ENCODE peak calls at places on chromosome 12, in nine cellular contexts. B is IMR-90, D is hypothalamus, R is heart left ventricle, C is substantia nigra, I is Right ventricle myocardium superior, U is NCI-H1092 treated with DMSO at 0.1 percent for 48 hours, M is SW 1271, K is lower leg skin. V is an unnamed sample.

GRCh38 chr12:50625029-50625875 is 120.5 kb downstream of the DIP2B start:
- DNase-seq in R (no peak), B (no peak), I (no peak), C (no peak), K (no peak), D (no peak), U (no peak), M (no peak), V (no peak)

GRCh38 chr12:96077081-96077480 is 41.7 kb upstream of the LTA4H start:
- DNase-seq in I (no peak), K (no peak), C (no peak), D (no peak), M (no peak), B (no peak), U (no peak), R (no peak), V (no peak)

GRCh38 chr12:110636516-110636915 is 22.6 kb downstream of the TCTN1 start:
- DNase-seq in M (no peak), R (no peak), D (no peak), C (no peak), U (no peak), K (no peak), I (no peak), B (no peak), V (no peak)

GRCh38 chr12:5889381-5890047 is 55.5 kb downstream of the ANO2 start:
- DNase-seq in D (no peak), I (no peak), B (no peak), C (no peak), R (no peak), M (peak), K (no peak), U (no peak), V (no peak)

GRCh38 chr12:9340422-9341259 is 132.4 kb upstream of the PZP start:
- DNase-seq in D (no peak), M (no peak), R (no peak), B (peak), K (no peak), C (no peak), U (no peak), I (no peak), V (no peak)

GRCh38 chr12:124994435-124994975 is 1.1 kb downstream of the BRI3BP start:
- DNase-seq in U (no peak), I (no peak), R (no peak), B (no peak), D (no peak), K (no peak), C (no peak), M (no peak), V (no peak)

GRCh38 chr12:1234073-1234472 is 243.1 kb downstream of the ERC1 start:
- DNase-seq in D (no peak), K (no peak), R (no peak), U (no peak), B (peak), C (no peak), M (no peak), I (no peak), V (no peak)

GRCh38 chr12:91926810-91927209 is 218.8 kb downstream of the BTG1 start:
- DNase-seq in K (no peak), M (no peak), U (peak), D (no peak), I (no peak), C (no peak), B (peak), R (no peak), V (no peak)

GRCh38 chr12:3342051-3342450 is 149.0 kb upstream of the PRMT8 start:
- DNase-seq in U (peak), D (peak), I (peak), B (peak), R (peak), M (no peak), C (peak), K (no peak), V (no peak)

GRCh38 chr12:93022603-93023340 is 93.7 kb upstream of the EEA1 start:
- DNase-seq in R (no peak), M (no peak), K (no peak), B (peak), I (no peak), U (no peak), D (no peak), C (no peak), V (no peak)

V was measured in PC-9.